ENCODE peak calls at places on chromosome 17, in four cellular contexts. One of them, this sample, is unnamed.

GRCh38 chr17:20954794-20955193 is 88.0 kb downstream of the USP22 start:
- DNase-seq in tibial nerve: no peak
- DNase-seq in Peyer's patch: no peak
- DNase-seq in adrenal gland: no peak
- DNase-seq in this sample: no peak

GRCh38 chr17:39281806-39282205 is 56.1 kb upstream of the STAC2 start:
- DNase-seq in tibial nerve: no peak
- DNase-seq in Peyer's patch: no peak
- DNase-seq in adrenal gland: no peak
- DNase-seq in this sample: no peak

GRCh38 chr17:9948967-9949366 is 43.9 kb upstream of the RCVRN start:
- DNase-seq in tibial nerve: peak
- DNase-seq in Peyer's patch: no peak
- DNase-seq in adrenal gland: peak
- DNase-seq in this sample: no peak

GRCh38 chr17:80263253-80264047 is 2.8 kb downstream of the RNF213 start:
- DNase-seq in tibial nerve: peak
- DNase-seq in Peyer's patch: peak
- DNase-seq in adrenal gland: peak
- DNase-seq in this sample: peak

GRCh38 chr17:20172378-20172775 is 163.2 kb downstream of the SPECC1 start:
- DNase-seq in tibial nerve: no peak
- DNase-seq in Peyer's patch: no peak
- DNase-seq in adrenal gland: no peak
- DNase-seq in this sample: no peak

GRCh38 chr17:69757794-69758430 is 317.1 kb upstream of the KCNJ16 start:
- DNase-seq in tibial nerve: no peak
- DNase-seq in Peyer's patch: no peak
- DNase-seq in adrenal gland: no peak
- DNase-seq in this sample: no peak

GRCh38 chr17:72134560-72135399 is 14.0 kb downstream of the SOX9 start:
- DNase-seq in tibial nerve: no peak
- DNase-seq in Peyer's patch: no peak
- DNase-seq in adrenal gland: no peak
- DNase-seq in this sample: no peak

GRCh38 chr17:9228408-9229159 is 207.3 kb downstream of the NTN1 start:
- DNase-seq in tibial nerve: peak
- DNase-seq in Peyer's patch: no peak
- DNase-seq in adrenal gland: no peak
- DNase-seq in this sample: peak

GRCh38 chr17:45147102-45147580 is 1.1 kb upstream of the HEXIM1 start:
- DNase-seq in tibial nerve: peak
- DNase-seq in Peyer's patch: peak
- DNase-seq in adrenal gland: no peak
- DNase-seq in this sample: peak

GRCh38 chr17:2343421-2343820 is 6.1 kb downstream of the SGSM2 start:
- DNase-seq in tibial nerve: no peak
- DNase-seq in Peyer's patch: no peak
- DNase-seq in adrenal gland: no peak
- DNase-seq in this sample: peak

GRCh38 chr17:2351269-2351668 is 14.0 kb downstream of the SGSM2 start:
- DNase-seq in tibial nerve: no peak
- DNase-seq in Peyer's patch: no peak
- DNase-seq in adrenal gland: no peak
- DNase-seq in this sample: no peak

GRCh38 chr17:2344528-2344927 is 7.2 kb downstream of the SGSM2 start:
- DNase-seq in tibial nerve: no peak
- DNase-seq in Peyer's patch: no peak
- DNase-seq in adrenal gland: no peak
- DNase-seq in this sample: no peak

GRCh38 chr17:2346475-2346874 is 9.2 kb downstream of the SGSM2 start:
- DNase-seq in tibial nerve: no peak
- DNase-seq in Peyer's patch: no peak
- DNase-seq in adrenal gland: peak
- DNase-seq in this sample: no peak

GRCh38 chr17:2347805-2348685 is 10.7 kb downstream of the SGSM2 start:
- DNase-seq in tibial nerve: no peak
- DNase-seq in Peyer's patch: no peak
- DNase-seq in adrenal gland: peak
- DNase-seq in this sample: peak
- TF ChIP-seq POLR2A in tibial nerve: no peak
- TF ChIP-seq POLR2A in Peyer's patch: peak
- TF ChIP-seq POLR2A in adrenal gland: peak
- TF ChIP-seq POLR2A in this sample: no peak

GRCh38 chr17:75778861-75779249 is 5.8 kb upstream of the UNK start:
- DNase-seq in tibial nerve: no peak
- DNase-seq in Peyer's patch: peak
- DNase-seq in adrenal gland: no peak
- DNase-seq in this sample: no peak

GRCh38 chr17:75776399-75777242 is 8.0 kb upstream of the UNK start:
- DNase-seq in tibial nerve: no peak
- DNase-seq in Peyer's patch: no peak
- DNase-seq in adrenal gland: peak
- DNase-seq in this sample: peak

GRCh38 chr17:75779250-75779986 is 5.2 kb upstream of the UNK start:
- DNase-seq in tibial nerve: peak
- DNase-seq in Peyer's patch: peak
- DNase-seq in adrenal gland: peak
- DNase-seq in this sample: peak

GRCh38 chr17:75774988-75775668 is 9.5 kb upstream of the UNK start:
- DNase-seq in tibial nerve: no peak
- DNase-seq in Peyer's patch: no peak
- DNase-seq in adrenal gland: no peak
- DNase-seq in this sample: peak

DNA sequence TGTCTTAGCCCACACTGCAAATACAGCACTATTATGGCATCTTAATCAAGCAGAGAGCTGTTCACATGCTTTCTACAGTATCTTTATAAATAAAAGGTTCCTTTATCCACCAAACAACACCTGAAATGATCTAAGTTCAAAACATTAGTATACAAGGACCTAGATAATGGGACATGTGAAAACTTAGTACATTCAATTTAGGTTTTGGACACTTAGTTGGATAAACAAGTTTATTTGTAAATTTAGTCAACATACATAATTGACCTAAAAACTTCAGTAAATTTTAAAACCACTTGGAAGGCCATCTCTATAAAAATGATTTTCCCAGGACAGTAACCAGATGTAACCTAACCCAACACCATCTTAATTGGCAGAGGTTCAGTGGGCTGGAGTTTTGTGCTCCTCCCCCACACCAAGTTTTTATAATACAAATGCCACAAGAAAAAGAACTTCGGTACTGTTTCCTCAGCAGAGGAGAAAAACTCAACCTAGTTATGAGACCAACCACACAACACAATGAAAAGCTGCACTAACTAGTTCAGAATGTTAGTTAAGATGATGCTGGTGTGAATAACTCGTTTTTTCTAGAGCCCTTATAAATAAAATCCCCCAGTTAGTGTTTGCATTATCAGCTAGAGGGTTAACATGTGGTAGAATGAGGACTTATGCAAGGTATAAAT is 7.2 kb upstream of the UNK start:
- DNase-seq in tibial nerve: no peak
- DNase-seq in Peyer's patch: no peak
- DNase-seq in adrenal gland: peak
- DNase-seq in this sample: no peak
- TF ChIP-seq POLR2A in tibial nerve: no peak
- TF ChIP-seq POLR2A in Peyer's patch: no peak
- TF ChIP-seq POLR2A in adrenal gland: no peak
- TF ChIP-seq POLR2A in this sample: no peak

GRCh38 chr17:16568541-16569357 is at the start of gene ZNF287:
- DNase-seq in tibial nerve: peak
- DNase-seq in Peyer's patch: peak
- DNase-seq in adrenal gland: peak
- DNase-seq in this sample: peak
- TF ChIP-seq POLR2A in tibial nerve: peak
- TF ChIP-seq POLR2A in Peyer's patch: no peak
- TF ChIP-seq POLR2A in adrenal gland: peak
- TF ChIP-seq POLR2A in this sample: no peak

GRCh38 chr17:48483004-48483403 is 47.8 kb downstream of the HOXB1 start:
- DNase-seq in tibial nerve: no peak
- DNase-seq in Peyer's patch: no peak
- DNase-seq in adrenal gland: no peak
- DNase-seq in this sample: no peak
- TF ChIP-seq POLR2A in tibial nerve: no peak
- TF ChIP-seq POLR2A in Peyer's patch: no peak
- TF ChIP-seq POLR2A in adrenal gland: no peak
- TF ChIP-seq POLR2A in this sample: no peak

DNA sequence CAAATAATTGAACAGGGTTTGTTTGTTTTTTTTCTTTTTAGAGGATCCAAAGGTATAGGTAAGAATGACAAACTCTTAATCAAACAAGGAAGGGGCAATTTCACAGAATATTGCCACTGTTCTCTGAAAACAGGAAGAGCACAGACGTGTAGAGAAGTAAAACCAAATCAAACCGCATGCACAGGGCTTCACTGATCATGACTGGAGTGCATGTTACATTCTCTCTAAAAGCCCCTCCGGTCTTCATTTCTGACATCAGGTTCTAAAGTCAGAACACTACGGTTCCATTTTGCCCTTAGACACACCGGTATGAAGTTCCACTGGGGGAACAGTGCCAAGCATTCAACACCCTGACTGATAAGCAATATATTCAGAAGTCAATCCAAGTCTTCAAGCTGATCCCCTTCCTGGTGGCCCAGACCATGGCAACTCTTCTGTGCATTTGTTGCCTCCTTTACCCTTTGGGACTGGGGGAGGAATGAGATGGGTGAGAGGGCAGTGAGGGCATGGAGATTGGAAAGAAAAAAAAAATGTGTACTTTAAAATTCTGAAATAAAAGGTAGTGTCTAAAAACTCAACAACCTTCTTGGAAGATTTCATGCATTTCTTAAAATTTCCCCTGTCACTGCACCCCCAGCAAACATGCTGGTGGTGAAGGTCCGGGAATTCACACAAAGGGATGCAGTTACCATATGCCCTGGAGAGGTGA is 1.4 kb downstream of the MMD start:
- DNase-seq in tibial nerve: no peak
- DNase-seq in Peyer's patch: peak
- DNase-seq in adrenal gland: no peak
- DNase-seq in this sample: no peak
- TF ChIP-seq POLR2A in tibial nerve: no peak
- TF ChIP-seq POLR2A in Peyer's patch: no peak
- TF ChIP-seq POLR2A in adrenal gland: no peak
- TF ChIP-seq POLR2A in this sample: no peak

This sample was measured in lower leg skin.